ENCODE peak calls at places on chromosomes 2 and 18, in four cellular contexts. P, H, L and M are unnamed samples.

GRCh38 chr18:27030403-27030802 is 154.7 kb downstream of the CHST9 start:
- DNase-seq in H (no peak), L (no peak), P (no peak), M (no peak)

GRCh38 chr2:42916394-42916793 is 124.0 kb upstream of the HAAO start:
- DNase-seq in P (no peak), H (no peak), L (no peak), M (no peak)

GRCh38 chr2:233426619-233427342 is 72.5 kb downstream of the DGKD start:
- DNase-seq in L (peak), P (no peak), H (no peak), M (peak)

GRCh38 chr2:127370010-127370409 is 17.8 kb downstream of the MAP3K2 start:
- DNase-seq in H (no peak), L (no peak), P (no peak), M (no peak)

GRCh38 chr18:50620319-50620718 is 60.4 kb downstream of the MAPK4 start:
- DNase-seq in H (no peak), L (no peak), P (no peak), M (no peak)

GRCh38 chr2:202157211-202157985 is 81.0 kb downstream of the SUMO1 start:
- DNase-seq in P (no peak), H (no peak), L (no peak), M (peak)

GRCh38 chr2:24831216-24831615 is 38.0 kb downstream of the CENPO start:
- DNase-seq in P (no peak), L (no peak), H (no peak), M (no peak)

GRCh38 chr2:20231632-20232031 is 6.7 kb upstream of the SDC1 start:
- DNase-seq in H (no peak), L (peak), P (peak), M (peak)

GRCh38 chr2:96142217-96143113 is 2.8 kb downstream of the DUSP2 start:
- DNase-seq in H (no peak), L (no peak), P (no peak), M (no peak)

GRCh38 chr18:14930576-14930975 is 182.6 kb downstream of the ANKRD30B start:
- DNase-seq in P (no peak), L (no peak), H (no peak), M (no peak)

GRCh38 chr2:240785424-240786335 is 34.3 kb downstream of the KIF1A start:
- DNase-seq in L (no peak), H (no peak), P (no peak), M (no peak)

GRCh38 chr2:129499747-129500146 is 479.7 kb upstream of the RAB6C start:
- DNase-seq in H (no peak), P (no peak), L (no peak), M (no peak)

GRCh38 chr2:209638346-209638745 is 133.3 kb upstream of the UNC80 start:
- DNase-seq in H (no peak), L (peak), P (no peak), M (no peak)

GRCh38 chr2:112836695-112837117 is at the start of gene IL1B:
- DNase-seq in L (peak), H (no peak), P (no peak), M (peak)

GRCh38 chr2:142020368-142020767 is 110.4 kb downstream of the LRP1B start:
- DNase-seq in L (no peak), P (no peak), H (no peak), M (no peak)

GRCh38 chr2:109421101-109421500 is 192.7 kb downstream of the SEPTIN10 start:
- DNase-seq in P (no peak), H (no peak), L (no peak), M (no peak)

GRCh38 chr2:191048073-191048472 is 34.1 kb upstream of the STAT1 start:
- DNase-seq in L (peak), H (no peak), P (no peak), M (no peak)

GRCh38 chr18:3816601-3817363 is 366.8 kb downstream of the TGIF1 start:
- DNase-seq in L (peak), P (no peak), H (no peak), M (peak)

GRCh38 chr2:29260151-29260772 is 145.0 kb downstream of the CLIP4 start:
- DNase-seq in H (no peak), L (peak), P (no peak), M (peak)

GRCh38 chr2:117057021-117057420 is 757.5 kb upstream of the DDX18 start:
- DNase-seq in L (no peak), P (peak), H (no peak), M (no peak)

GRCh38 chr2:157439792-157440186 is 4.1 kb downstream of the CYTIP start:
- DNase-seq in P (no peak), H (no peak), L (no peak), M (no peak)

GRCh38 chr2:127100261-127101047 is 6.5 kb downstream of the BIN1 start:
- DNase-seq in L (peak), P (peak), H (no peak), M (peak)

GRCh38 chr2:23207871-23208270 is 177.1 kb upstream of the KLHL29 start:
- DNase-seq in L (no peak), H (no peak), P (no peak), M (no peak)

GRCh38 chr2:189657867-189658266 is 3.4 kb upstream of the ASNSD1 start:
- DNase-seq in L (peak), P (peak), H (no peak), M (no peak)

GRCh38 chr2:128302011-128302743 is 16.5 kb downstream of the HS6ST1 start:
- DNase-seq in L (no peak), P (no peak), H (no peak), M (peak)

GRCh38 chr2:112482309-112483046 is 522 bp downstream of the TTL start:
- DNase-seq in H (peak), L (peak), P (peak), M (peak)

GRCh38 chr2:151946856-151947523 is 118.8 kb upstream of the ARL5A start:
- DNase-seq in P (peak), L (peak), H (peak), M (peak)

GRCh38 chr2:16189019-16189850 is 248.9 kb downstream of the MYCN start:
- DNase-seq in L (no peak), P (no peak), H (no peak), M (no peak)

DNA sequence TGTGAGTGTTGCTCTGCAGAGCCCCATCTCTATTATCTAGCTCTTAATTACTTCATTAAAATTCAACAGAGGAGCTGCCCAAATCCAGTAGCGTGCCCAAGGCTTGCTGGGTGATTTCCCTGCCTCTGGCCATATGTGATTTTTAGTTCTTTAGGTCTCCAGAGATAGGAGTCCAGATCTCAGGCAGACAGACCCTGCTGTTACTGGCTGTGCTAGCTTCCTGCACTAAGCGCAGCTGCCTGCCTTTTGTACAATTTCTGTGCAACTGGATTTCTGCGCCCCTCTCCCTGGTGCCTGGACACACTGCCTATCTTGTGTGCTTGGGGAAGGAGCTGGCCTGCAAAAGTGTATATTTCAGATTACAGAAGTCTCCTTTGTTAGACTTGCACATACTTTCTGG is 136.5 kb downstream of the TDRD15 start:
- DNase-seq in L (no peak), P (no peak), H (no peak), M (no peak)
- H3K27ac ChIP-seq in L (no peak), P (no peak), H (no peak), M (no peak)

DNA sequence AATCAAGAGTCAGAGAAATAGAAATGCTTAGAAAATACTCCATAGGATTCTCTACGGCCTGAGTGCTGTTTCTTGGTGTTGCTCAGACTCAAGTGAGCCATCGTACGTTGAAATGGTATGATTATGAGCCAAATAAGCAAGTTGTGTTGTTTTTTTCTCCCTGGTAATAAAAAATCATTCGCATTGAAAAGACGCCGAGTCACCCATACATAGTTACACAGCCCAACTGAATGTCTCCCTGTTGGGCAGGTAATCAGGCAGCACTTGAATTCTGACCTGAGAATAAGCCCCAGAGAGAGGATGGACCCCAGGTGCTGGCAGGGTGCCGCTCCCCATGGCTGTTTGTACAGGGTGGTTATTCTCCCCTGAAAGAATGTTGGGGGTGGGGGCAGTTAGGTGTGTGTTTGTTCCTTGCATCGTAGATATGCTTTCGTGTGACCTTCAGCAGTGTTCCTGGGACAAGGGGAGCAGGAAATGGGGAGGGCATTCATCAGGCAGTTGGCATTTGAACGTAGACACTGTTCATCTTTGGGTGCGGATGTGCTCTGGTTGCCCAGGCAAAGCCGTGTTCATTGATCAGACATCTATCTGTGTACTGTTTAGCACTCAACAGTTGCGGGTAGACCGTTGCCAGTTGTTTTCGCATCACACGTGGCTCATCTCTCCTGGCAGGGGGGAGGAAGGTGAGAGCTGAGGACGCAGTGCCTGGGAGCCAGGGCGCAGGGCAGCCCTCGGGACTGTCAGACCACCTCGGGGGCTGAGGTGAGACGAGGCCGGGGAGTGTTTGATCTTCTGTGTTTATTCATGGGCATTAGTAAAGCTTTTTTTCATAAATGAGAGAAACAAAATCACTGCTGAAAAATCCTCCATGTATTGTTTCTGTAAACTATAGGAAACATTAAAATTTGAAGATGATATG is 27.3 kb downstream of the MTCL1 start:
- DNase-seq in P (peak), L (no peak), H (no peak), M (no peak)
- H4K8ac ChIP-seq in P (no peak), L (no peak), H (no peak), M (no peak)

DNA sequence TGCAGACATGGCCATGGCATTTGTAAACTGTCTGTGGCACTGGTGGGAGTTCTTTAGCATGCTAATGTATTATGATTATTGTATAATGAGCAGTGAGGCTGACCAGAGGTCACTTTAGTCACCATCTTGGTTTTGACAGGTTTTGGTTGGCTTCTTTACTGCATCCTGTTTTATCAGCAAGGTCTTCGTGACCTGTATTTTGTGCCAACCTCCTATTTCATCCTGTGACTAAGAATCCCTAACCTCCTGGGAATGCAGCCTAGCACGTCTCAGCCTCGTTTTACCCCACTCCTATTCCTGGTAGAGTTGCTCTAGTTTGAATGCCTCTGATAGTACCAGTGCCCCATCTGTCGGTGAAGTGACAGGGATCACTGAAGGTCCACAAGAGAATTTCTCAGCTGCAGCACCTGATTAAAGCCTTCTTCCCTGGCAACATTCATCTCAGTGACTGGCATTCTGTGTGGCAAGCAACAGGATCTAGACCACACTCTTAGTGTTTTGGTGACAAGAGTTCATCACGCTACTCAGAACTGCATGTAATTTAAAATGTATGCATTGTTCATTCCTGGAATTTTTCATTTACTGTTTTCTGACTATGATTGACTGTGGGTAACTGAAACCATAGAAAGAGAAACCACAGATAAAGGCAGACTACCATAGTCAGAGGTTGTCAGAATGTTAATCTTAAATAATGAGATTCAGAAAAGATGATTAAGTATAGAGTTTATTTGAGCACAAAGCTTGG is 43.0 kb upstream of the GPR39 start:
- DNase-seq in P (no peak), L (no peak), H (no peak), M (no peak)
- H3K4me2 ChIP-seq in P (no peak), L (peak), H (no peak), M (no peak)

DNA sequence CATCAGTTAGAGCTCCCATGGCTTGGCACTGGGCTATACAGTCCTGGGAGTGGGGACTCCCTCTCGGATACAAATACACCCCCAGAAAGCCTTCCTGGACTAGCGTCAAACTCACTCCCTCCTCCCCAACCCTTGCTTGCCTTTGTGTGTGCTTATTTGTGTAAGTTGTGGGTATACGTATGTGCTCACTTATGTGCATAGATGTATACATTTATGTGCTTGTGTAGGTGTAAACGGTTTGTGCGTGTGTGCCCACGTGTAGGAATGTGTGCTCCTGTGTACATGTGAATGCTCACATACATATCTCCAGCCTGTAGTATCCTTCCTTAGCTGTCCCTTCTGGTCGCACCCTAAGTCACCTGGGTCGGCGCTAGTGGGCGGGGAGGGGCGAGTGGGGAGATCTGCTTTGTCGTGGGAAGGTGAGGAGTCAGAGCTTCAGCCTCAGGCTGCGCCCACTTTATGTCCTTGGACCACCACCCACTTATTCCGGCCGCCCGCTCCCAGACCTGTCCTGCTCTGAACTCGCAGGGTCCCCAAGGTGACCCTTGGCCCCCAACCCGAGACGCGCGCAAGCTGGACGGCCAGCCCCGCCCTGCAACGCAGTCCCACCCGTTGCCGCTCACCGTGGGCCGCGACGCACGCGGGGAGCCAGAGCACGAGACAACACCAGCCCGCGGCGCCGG is 427 bp downstream of the PRADC1 start:
- DNase-seq in P (no peak), H (no peak), L (no peak), M (peak)
- H3K27ac ChIP-seq in P (no peak), H (no peak), L (peak), M (no peak)

GRCh38 chr2:57399061-57399460 is 647.5 kb upstream of the VRK2 start:
- DNase-seq in P (no peak), H (no peak), L (no peak), M (no peak)
- H4K8ac ChIP-seq in P (no peak), H (no peak), L (no peak), M (no peak)

DNA sequence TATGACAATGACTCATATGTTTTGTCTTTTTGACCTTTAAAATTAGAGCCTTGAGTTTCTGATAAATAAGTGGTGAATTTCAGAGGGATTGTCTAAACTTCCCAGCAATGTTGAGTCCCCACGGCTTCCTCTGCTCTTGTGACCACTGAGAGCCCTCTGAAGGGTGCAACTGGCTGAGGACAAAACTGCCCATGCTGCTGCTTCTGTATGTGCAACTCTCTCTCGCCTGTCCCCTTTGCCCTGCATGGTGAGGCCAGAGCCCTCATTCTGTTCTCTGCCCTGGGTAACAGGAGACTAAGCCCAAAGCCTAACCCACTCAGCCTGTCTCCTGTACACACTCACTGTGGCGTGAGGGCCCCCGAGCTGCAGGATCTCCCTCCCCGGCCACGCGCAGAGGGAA is 52.6 kb upstream of the SLC14A1 start:
- DNase-seq in P (no peak), H (no peak), L (no peak), M (no peak)
- H3K4me2 ChIP-seq in P (no peak), H (no peak), L (no peak), M (no peak)

GRCh38 chr2:70984576-70985282 is 6.3 kb downstream of the ANKRD53 start:
- DNase-seq in L (peak), H (no peak), P (peak), M (peak)
- H3K27ac ChIP-seq in L (no peak), H (no peak), P (no peak), M (no peak)